ENCODE peak calls at places on chromosomes 3 and 15, in four cellular contexts. One of them, this sample, is unnamed.

GRCh38 chr15:40766194-40766830 is 2.4 kb downstream of the GCHFR start:
- DNase-seq in HL-60: no peak
- DNase-seq in stomach: no peak
- DNase-seq in spleen: no peak
- DNase-seq in this sample: no peak

GRCh38 chr15:47586653-47587224 is 130.6 kb upstream of the SEMA6D start:
- DNase-seq in HL-60: no peak
- DNase-seq in stomach: no peak
- DNase-seq in spleen: no peak
- DNase-seq in this sample: no peak

GRCh38 chr3:50665603-50666115 is 9.1 kb upstream of the DOCK3 start:
- DNase-seq in HL-60: peak
- DNase-seq in stomach: no peak
- DNase-seq in spleen: no peak
- DNase-seq in this sample: no peak

GRCh38 chr3:138118863-138119766 is 3.7 kb upstream of the DZIP1L start:
- DNase-seq in HL-60: peak
- DNase-seq in stomach: peak
- DNase-seq in spleen: no peak
- DNase-seq in this sample: peak

GRCh38 chr3:59246719-59247401 is 197.0 kb upstream of the CFAP20DC start:
- DNase-seq in HL-60: no peak
- DNase-seq in stomach: no peak
- DNase-seq in spleen: no peak
- DNase-seq in this sample: no peak

GRCh38 chr3:152283492-152284381 is 15.0 kb downstream of the MBNL1 start:
- DNase-seq in HL-60: no peak
- DNase-seq in stomach: no peak
- DNase-seq in spleen: no peak
- DNase-seq in this sample: peak

GRCh38 chr3:127734754-127735473 is 62.2 kb downstream of the ABTB1 start:
- DNase-seq in HL-60: peak
- DNase-seq in stomach: no peak
- DNase-seq in spleen: peak
- DNase-seq in this sample: no peak

GRCh38 chr3:160413613-160414248 is 14.3 kb downstream of the SMC4 start:
- DNase-seq in HL-60: peak
- DNase-seq in stomach: peak
- DNase-seq in spleen: peak
- DNase-seq in this sample: no peak

GRCh38 chr3:100154171-100154570 is 39.9 kb upstream of the FILIP1L start:
- DNase-seq in HL-60: no peak
- DNase-seq in stomach: no peak
- DNase-seq in spleen: no peak
- DNase-seq in this sample: no peak

GRCh38 chr15:42284551-42284950 is 11.3 kb upstream of the TMEM87A start:
- DNase-seq in HL-60: peak
- DNase-seq in stomach: no peak
- DNase-seq in spleen: no peak
- DNase-seq in this sample: no peak

GRCh38 chr15:82946155-82946701 is 6.3 kb downstream of the HOMER2 start:
- DNase-seq in HL-60: no peak
- DNase-seq in stomach: no peak
- DNase-seq in spleen: no peak
- DNase-seq in this sample: no peak

GRCh38 chr15:82950746-82951370 is 1.7 kb downstream of the HOMER2 start:
- DNase-seq in HL-60: no peak
- DNase-seq in stomach: no peak
- DNase-seq in spleen: no peak
- DNase-seq in this sample: no peak

GRCh38 chr15:82952156-82953081 is at the start of gene HOMER2:
- DNase-seq in HL-60: no peak
- DNase-seq in stomach: peak
- DNase-seq in spleen: no peak
- DNase-seq in this sample: peak

GRCh38 chr15:82951472-82952155 is 906 bp downstream of the HOMER2 start:
- DNase-seq in HL-60: no peak
- DNase-seq in stomach: no peak
- DNase-seq in spleen: no peak
- DNase-seq in this sample: no peak

GRCh38 chr15:82950295-82950694 is 2.2 kb downstream of the HOMER2 start:
- DNase-seq in HL-60: no peak
- DNase-seq in stomach: no peak
- DNase-seq in spleen: no peak
- DNase-seq in this sample: no peak
- H3K4me3 ChIP-seq in HL-60: no peak
- H3K4me3 ChIP-seq in stomach: peak
- H3K4me3 ChIP-seq in spleen: no peak
- H3K4me3 ChIP-seq in this sample: peak

DNA sequence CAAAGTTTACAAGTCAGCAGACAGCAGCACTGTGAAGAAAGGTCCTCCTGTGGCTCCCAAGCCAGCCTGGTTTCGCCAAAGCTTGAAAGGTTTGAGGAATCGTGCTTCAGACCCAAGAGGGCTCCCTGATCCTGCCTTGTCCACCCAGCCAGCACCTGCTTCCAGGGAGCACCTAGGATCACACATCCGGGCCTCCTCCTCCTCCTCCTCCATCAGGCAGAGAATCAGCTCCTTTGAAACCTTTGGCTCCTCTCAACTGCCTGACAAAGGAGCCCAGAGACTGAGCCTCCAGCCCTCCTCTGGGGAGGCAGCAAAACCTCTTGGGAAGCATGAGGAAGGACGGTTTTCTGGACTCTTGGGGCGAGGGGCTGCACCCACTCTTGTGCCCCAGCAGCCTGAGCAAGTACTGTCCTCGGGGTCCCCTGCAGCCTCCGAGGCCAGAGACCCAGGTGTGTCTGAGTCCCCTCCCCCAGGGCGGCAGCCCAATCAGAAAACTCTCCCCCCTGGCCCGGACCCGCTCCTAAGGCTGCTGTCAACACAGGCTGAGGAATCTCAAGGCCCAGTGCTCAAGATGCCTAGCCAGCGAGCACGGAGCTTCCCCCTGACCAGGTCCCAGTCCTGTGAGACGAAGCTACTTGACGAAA is 24.2 kb downstream of the STARD5 start:
- DNase-seq in HL-60: no peak
- DNase-seq in stomach: no peak
- DNase-seq in spleen: no peak
- DNase-seq in this sample: no peak
- H3K4me3 ChIP-seq in HL-60: no peak
- H3K4me3 ChIP-seq in stomach: peak
- H3K4me3 ChIP-seq in spleen: peak
- H3K4me3 ChIP-seq in this sample: no peak

DNA sequence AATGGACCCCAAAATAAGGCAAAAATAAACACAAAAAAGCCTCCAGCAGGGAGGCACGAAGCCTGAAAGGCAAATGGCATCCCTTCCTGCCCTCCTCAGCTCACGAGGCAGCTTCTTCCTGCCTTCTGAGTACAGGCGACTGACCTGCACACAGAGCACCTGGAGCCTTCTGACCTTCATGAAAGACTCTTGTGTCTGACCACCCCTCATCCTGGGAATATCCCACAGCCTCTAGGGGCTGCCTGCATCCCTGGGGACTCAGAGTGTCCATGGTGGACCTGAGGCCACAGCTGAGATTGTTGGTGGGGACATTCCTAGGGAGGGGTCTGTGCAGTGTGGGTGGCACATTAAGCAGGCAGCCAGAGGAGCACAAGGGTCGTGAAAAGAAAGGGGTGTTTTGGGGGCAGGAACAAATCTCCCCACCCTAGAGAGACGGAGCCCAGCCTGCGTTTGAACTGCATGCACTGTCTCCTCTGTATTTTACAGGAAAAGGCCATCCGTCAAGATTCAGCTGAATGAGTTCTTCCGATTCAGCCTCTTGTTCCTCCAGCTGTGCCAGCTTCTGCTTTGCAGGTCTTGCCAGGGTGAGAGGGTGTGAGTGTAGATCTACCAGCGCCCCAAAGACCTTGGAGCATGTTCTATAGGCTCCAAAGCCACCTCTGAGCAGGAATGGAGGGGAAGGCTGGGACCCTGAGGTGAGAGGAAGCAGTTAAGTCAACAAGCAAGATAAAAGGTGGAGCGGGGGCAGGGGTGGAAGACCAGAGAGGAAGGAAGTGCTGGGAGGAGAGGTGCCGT is 80.4 kb upstream of the MEF2A start:
- DNase-seq in HL-60: peak
- DNase-seq in stomach: no peak
- DNase-seq in spleen: no peak
- DNase-seq in this sample: no peak
- H3K4me3 ChIP-seq in HL-60: no peak
- H3K4me3 ChIP-seq in stomach: no peak
- H3K4me3 ChIP-seq in spleen: no peak
- H3K4me3 ChIP-seq in this sample: no peak

DNA sequence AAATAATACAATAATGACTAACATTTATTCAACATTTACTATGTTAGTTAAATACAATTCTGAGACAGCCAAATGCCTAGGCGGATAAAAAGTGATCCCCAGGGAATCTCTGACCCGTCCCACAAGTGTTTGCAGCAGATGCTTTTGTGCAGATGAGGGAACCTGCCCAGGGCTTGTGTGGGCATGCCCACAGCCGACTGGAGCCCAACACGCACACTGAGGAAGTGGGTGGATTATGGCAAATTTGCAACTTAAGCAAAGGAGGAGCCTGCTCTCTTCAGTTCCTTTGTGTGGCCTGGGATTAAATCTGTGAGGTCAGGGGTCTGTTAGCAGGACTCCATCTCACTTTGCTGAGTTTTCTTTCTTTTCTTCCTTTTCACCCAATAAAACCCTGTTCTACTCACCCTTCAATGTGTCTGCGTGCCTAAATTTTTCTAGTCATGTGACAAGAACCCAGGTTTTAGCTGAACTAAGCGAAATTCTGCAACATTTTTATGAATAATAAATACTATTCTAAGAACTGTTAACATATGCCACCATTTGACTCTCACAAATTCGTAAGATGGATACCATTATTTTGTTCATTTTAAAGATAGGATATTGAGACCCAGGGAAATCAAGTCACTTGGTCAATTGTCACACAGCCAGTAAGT is 13.9 kb upstream of the RTP1 start:
- DNase-seq in HL-60: no peak
- DNase-seq in stomach: no peak
- DNase-seq in spleen: no peak
- DNase-seq in this sample: no peak
- H3K4me3 ChIP-seq in HL-60: no peak
- H3K4me3 ChIP-seq in stomach: no peak
- H3K4me3 ChIP-seq in spleen: no peak
- H3K4me3 ChIP-seq in this sample: no peak

DNA sequence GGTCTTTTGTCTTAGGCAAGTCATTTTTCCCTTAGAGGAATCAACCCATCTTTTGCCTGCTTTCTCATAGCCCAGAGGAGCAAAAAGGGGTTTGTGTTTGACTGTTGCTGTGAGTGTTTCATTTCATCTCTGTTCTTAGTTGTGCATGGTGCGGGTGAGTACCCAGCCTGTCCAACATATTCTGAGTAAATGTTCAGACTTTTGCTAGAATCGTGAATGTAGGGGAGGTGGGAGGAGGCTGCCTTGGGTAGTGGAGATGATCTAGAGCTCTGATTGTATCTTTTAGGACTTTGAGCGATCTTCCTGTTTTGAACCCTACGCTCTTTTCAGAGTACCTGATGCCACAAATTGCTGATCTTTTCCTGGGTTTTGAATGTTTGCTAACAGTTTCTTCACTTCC is 123.1 kb downstream of the ZNF609 start:
- DNase-seq in HL-60: no peak
- DNase-seq in stomach: no peak
- DNase-seq in spleen: no peak
- DNase-seq in this sample: no peak
- H3K4me3 ChIP-seq in HL-60: no peak
- H3K4me3 ChIP-seq in stomach: no peak
- H3K4me3 ChIP-seq in spleen: no peak
- H3K4me3 ChIP-seq in this sample: no peak

GRCh38 chr15:101167791-101168462 is 83.9 kb downstream of the CHSY1 start:
- DNase-seq in HL-60: peak
- DNase-seq in stomach: peak
- DNase-seq in spleen: peak
- DNase-seq in this sample: no peak
- H3K4me3 ChIP-seq in HL-60: no peak
- H3K4me3 ChIP-seq in stomach: no peak
- H3K4me3 ChIP-seq in spleen: no peak
- H3K4me3 ChIP-seq in this sample: no peak

DNA sequence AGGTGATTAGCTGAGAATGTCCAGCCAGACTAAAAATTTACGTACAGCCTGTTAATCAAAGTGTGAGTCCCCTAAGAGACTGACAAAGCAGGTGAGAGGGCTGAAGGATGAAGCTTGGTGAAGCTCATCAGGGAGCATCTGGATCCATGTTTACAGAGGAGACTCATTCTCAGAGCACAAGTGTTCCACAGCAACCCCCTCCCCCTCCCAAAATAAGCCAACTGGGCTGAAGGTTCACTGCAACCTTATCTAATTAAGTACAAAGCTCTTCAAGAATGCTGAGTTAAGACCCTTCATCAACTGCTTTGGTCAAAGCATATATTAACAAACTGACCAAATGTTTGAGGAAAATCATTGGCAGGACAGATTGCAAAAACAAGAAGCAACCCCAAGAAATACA is 262.6 kb upstream of the ZNF385D start:
- DNase-seq in HL-60: no peak
- DNase-seq in stomach: no peak
- DNase-seq in spleen: no peak
- DNase-seq in this sample: no peak
- H3K4me3 ChIP-seq in HL-60: no peak
- H3K4me3 ChIP-seq in stomach: no peak
- H3K4me3 ChIP-seq in spleen: no peak
- H3K4me3 ChIP-seq in this sample: no peak

This sample was measured in pancreas.